ENCODE peak calls at places on chromosomes 13 and 19, in five cellular contexts. T is heart left ventricle, K is fibroblast of pulmonary artery, L is foreskin fibroblast, G is upper lobe of right lung. J is an unnamed sample.

GRCh38 chr13:44575741-44576395 is at the start of gene TSC22D1:
- DNase-seq in T (peak), G (peak), K (peak), L (peak), J (peak)

GRCh38 chr19:30359936-30360335 is 12.2 kb upstream of the ZNF536 start:
- DNase-seq in K (no peak), T (no peak), L (no peak), G (no peak), J (no peak)

GRCh38 chr13:20482275-20482761 is 43.3 kb downstream of the CRYL1 start:
- DNase-seq in K (peak), G (no peak), L (no peak), T (no peak), J (peak)

GRCh38 chr19:58396691-58397532 is 1.5 kb downstream of the RNF225 start:
- DNase-seq in T (no peak), G (no peak), K (no peak), L (no peak), J (no peak)

GRCh38 chr13:97856001-97856675 is 97.3 kb upstream of the IPO5 start:
- DNase-seq in L (peak), K (peak), G (peak), T (peak), J (peak)

GRCh38 chr19:10305139-10305806 is 4.3 kb downstream of the ZGLP1 start:
- DNase-seq in K (no peak), T (peak), L (peak), G (peak), J (peak)

GRCh38 chr19:49932731-49933131 is 3.4 kb upstream of the NUP62 start:
- DNase-seq in K (no peak), L (no peak), T (no peak), G (no peak), J (no peak)

GRCh38 chr13:109385161-109385560 is 401.2 kb downstream of the IRS2 start:
- DNase-seq in L (peak), G (no peak), T (no peak), K (peak), J (no peak)

GRCh38 chr13:68982961-68983619 is 1124.5 kb upstream of the ATXN8OS start:
- DNase-seq in T (no peak), L (no peak), G (no peak), K (no peak), J (no peak)

GRCh38 chr19:44603201-44603945 is 10.0 kb upstream of the IGSF23 start:
- DNase-seq in K (peak), L (peak), G (no peak), T (no peak), J (no peak)

GRCh38 chr13:21638319-21639282 is 32.3 kb upstream of the FGF9 start:
- DNase-seq in L (peak), T (no peak), G (no peak), K (peak), J (no peak)

GRCh38 chr13:30466358-30466714 is 600 bp upstream of the HMGB1 start:
- DNase-seq in L (peak), G (no peak), K (no peak), T (no peak), J (no peak)

GRCh38 chr19:7419153-7419552 is 69.7 kb downstream of the PEX11G start:
- DNase-seq in T (no peak), K (no peak), G (no peak), L (no peak), J (no peak)

GRCh38 chr13:49533011-49533410 is 37.3 kb downstream of the PHF11 start:
- DNase-seq in L (no peak), K (no peak), T (no peak), G (no peak), J (no peak)

GRCh38 chr19:7595466-7596133 is at the start of gene CAMSAP3:
- DNase-seq in T (no peak), K (no peak), G (peak), L (peak), J (no peak)

GRCh38 chr13:113014752-113015745 is 46.0 kb downstream of the MCF2L start:
- DNase-seq in L (no peak), K (no peak), G (no peak), T (no peak), J (no peak)

GRCh38 chr13:32548837-32549236 is 10.2 kb upstream of the N4BP2L2 start:
- DNase-seq in L (no peak), K (peak), T (no peak), G (no peak), J (no peak)

GRCh38 chr13:59766236-59766635 is 397.5 kb downstream of the DIAPH3 start:
- DNase-seq in T (no peak), K (no peak), G (no peak), L (no peak), J (no peak)

GRCh38 chr13:38952827-38953226 is 37.8 kb downstream of the STOML3 start:
- DNase-seq in G (no peak), L (no peak), T (no peak), K (no peak), J (no peak)

GRCh38 chr13:37701972-37702371 is 103.4 kb upstream of the POSTN start:
- DNase-seq in L (peak), G (no peak), K (peak), T (peak), J (no peak)

GRCh38 chr13:99207511-99207910 is 6.9 kb downstream of the UBAC2 start:
- DNase-seq in T (no peak), K (no peak), G (no peak), L (no peak), J (no peak)

GRCh38 chr13:99211421-99212035 is 10.9 kb downstream of the UBAC2 start:
- DNase-seq in T (no peak), K (no peak), L (no peak), G (no peak), J (no peak)

GRCh38 chr13:99208185-99208584 is 7.5 kb downstream of the UBAC2 start:
- DNase-seq in G (no peak), K (no peak), T (no peak), L (no peak), J (no peak)

GRCh38 chr13:99206873-99207272 is 6.2 kb downstream of the UBAC2 start:
- DNase-seq in K (no peak), L (no peak), T (no peak), G (no peak), J (no peak)

GRCh38 chr13:99208845-99209527 is 8.3 kb downstream of the UBAC2 start:
- DNase-seq in K (no peak), T (no peak), G (no peak), L (no peak), J (no peak)
- H3K4me3 ChIP-seq in K (no peak), T (no peak), G (no peak), L (no peak), J (no peak)

DNA sequence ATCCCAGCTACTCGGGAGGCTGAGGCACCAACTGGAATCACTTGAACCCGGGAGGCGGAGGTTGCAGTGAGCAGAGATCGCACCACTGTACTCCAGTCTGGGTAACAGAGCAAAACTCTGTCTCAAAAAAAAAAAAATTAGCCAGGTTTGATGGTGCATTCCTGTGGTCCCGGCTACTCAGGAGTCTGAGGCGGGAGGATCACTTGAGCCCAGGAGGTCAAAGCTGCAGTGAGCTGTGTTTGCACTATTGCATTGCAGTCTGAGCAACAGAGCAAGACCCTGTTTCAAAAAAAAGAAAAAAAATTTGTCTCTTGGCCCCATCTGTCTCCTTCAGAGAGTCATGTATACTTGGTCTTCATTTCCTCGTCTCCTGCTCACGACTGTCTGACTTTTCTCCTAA is 1.6 kb downstream of the CCDC97 start:
- DNase-seq in L (no peak), T (no peak), K (no peak), G (no peak), J (no peak)
- H3K4me3 ChIP-seq in L (peak), T (no peak), K (peak), G (no peak), J (no peak)

GRCh38 chr13:36129539-36129938 is 1.6 kb downstream of the DCLK1 start:
- DNase-seq in K (no peak), T (no peak), L (no peak), G (no peak), J (no peak)
- H3K4me3 ChIP-seq in K (no peak), T (no peak), L (peak), G (no peak), J (peak)

DNA sequence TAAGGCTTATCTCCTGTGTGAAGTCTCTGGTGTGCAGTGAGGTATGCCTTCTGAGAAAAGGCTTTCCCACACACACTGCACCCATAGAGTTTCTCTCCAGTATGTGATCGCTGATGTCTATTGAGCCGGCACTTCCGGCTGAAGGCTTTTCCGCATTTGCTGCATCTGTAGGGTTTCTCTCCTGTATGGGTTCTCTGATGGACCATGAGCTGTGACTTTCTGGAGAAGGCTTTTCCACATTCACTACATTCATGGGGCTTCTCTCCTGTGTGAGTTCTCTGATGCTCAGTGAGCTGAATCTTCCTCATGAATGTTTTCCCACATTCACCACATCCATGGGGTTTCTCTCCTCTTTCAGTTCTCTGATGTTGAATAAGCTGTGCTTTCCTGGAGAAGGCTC is 14.7 kb downstream of the ZNF577 start:
- DNase-seq in L (no peak), T (no peak), G (no peak), K (no peak), J (no peak)
- H3K4me3 ChIP-seq in L (no peak), T (no peak), G (no peak), K (no peak), J (no peak)

GRCh38 chr13:104937881-104938280 is 1597.6 kb downstream of the EFNB2 start:
- DNase-seq in G (no peak), L (no peak), T (no peak), K (no peak), J (no peak)
- H3K4me3 ChIP-seq in G (no peak), L (no peak), T (no peak), K (no peak), J (no peak)

DNA sequence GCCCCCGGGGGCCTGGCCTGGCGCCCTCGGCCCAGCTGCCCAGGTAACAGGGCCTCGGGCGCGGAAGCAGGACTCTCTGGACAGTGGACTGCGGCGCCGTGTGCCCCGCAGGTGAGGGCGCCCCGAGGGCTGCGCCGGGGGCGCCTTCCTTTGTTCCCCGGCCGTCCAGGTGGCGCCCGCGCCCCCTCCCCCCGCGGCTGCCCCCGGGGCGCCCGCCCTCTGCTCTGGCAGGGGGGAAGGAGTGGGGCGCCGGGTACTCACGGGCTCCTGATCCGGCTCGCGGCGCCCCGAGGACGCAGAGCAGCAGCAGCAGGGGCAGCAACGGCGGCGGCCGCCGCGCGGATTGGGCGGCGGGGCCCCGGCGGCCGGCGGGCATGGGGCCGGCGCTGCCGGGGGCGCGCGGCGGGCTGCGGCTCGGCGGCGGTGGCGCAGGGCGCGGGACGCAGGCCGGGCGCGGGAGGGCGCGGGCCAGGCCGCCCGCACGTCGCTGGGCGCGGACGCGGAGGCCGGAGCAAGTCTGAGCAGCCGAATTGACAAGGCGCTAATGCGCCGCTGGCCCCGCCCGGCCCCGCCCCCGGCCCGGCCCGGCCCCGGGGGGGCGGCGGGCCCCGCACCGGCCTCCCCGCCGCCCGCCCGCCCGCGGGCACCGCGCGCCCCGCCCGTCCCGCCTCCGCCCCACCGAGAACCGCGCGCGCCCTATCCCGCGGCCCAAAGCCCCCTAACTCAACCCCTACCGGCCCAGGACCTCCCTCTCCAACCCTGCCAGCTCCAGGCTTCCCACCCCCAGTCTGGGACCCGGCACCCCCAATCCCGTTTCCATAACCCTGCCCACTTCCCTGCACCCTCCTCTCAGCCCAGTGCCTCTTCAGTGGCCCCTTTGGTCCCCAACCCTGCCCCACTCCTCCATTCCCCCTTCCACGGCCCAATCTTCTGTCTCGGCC is at the start of gene CRLF1:
- DNase-seq in G (no peak), K (no peak), L (no peak), T (no peak), J (no peak)
- H3K4me3 ChIP-seq in G (peak), K (no peak), L (peak), T (peak), J (peak)

DNA sequence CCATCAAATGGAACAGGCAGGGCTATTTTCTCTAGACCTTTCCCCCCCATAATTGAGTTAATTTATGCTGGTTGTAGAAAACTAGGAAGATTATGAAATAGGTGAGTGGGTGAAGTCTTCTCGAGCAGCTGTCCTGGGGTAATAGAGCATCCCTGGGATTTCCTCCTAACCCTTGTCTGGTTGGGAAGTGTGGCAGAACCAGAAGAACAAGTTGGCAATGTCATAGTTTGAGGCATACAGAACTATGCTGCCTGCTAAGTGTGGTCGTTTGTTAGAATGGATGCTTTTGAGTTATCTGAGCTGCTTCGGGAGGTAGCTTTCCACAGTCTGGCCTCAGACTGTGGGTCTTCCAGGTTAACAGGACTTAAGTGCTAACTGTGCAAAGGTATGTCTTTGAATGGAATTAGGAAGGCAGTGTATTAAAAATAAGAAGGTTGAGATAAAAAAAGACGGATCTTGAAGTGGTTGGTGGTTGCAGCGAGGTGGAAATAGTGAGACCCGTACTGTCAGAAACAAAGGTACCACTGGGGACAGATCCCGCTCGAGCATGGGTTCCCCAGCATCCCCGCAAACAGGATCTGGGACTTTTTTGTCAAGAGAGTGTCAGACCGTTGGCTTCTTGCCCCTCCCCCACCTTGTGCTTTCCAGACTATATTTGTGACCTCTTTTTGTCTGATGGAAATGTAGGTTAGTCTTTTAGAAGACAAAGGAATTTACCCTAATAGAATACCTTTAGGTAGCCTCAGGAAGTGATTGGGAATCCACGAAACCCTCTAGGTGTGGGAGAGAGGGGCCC is 4.0 kb downstream of the GATAD2A start:
- DNase-seq in G (no peak), L (no peak), T (no peak), K (no peak), J (no peak)
- H3K4me3 ChIP-seq in G (no peak), L (no peak), T (no peak), K (no peak), J (no peak)

GRCh38 chr19:12117203-12117970 is 22.8 kb downstream of the ZNF20 start:
- DNase-seq in T (no peak), K (no peak), G (no peak), L (no peak), J (peak)

GRCh38 chr19:12112238-12112637 is 27.9 kb downstream of the ZNF20 start:
- DNase-seq in G (no peak), T (no peak), L (no peak), K (no peak), J (no peak)

GRCh38 chr19:12113121-12113520 is 27.0 kb downstream of the ZNF20 start:
- DNase-seq in G (no peak), L (no peak), K (no peak), T (no peak), J (no peak)

GRCh38 chr19:12111176-12111575 is 29.0 kb downstream of the ZNF20 start:
- DNase-seq in K (no peak), L (peak), T (no peak), G (no peak), J (no peak)

GRCh38 chr19:12112701-12113100 is 27.4 kb downstream of the ZNF20 start:
- DNase-seq in T (no peak), L (no peak), K (no peak), G (no peak), J (no peak)
- H3K4me3 ChIP-seq in T (no peak), L (no peak), K (no peak), G (no peak), J (no peak)

J was measured in right cardiac atrium.